ENCODE peak calls at places on chromosomes 3 and 15, in six cellular contexts. N is esophagus squamous epithelium, V is foreskin fibroblast, M is lower lobe of right lung, E is omental fat pad, S is HuH-7. O is an unnamed sample.

GRCh38 chr3:53180305-53181023 is 19.5 kb downstream of the PRKCD start:
- DNase-seq in N (no peak), V (no peak), M (peak; percentile 70), E (no peak), S (no peak), O (no peak)

GRCh38 chr3:19110335-19110734 is 38.0 kb upstream of the KCNH8 start:
- DNase-seq in N (no peak), V (no peak), M (no peak), E (no peak), S (no peak), O (no peak)

GRCh38 chr15:98805434-98806274 is 157.3 kb downstream of the IGF1R start:
- DNase-seq in N (no peak), V (no peak), M (no peak), E (no peak), S (peak; percentile 40), O (no peak)

GRCh38 chr15:68261241-68261640 is 16.3 kb upstream of the FEM1B start:
- DNase-seq in N (no peak), V (peak; percentile 44), M (no peak), E (no peak), S (no peak), O (no peak)

GRCh38 chr15:96340611-96341464 is 10.3 kb downstream of the NR2F2 start:
- DNase-seq in N (no peak), V (peak; percentile 76), M (peak; percentile 56), E (no peak), S (no peak), O (no peak)

GRCh38 chr15:93152951-93153350 is 63.9 kb upstream of the RGMA start:
- DNase-seq in N (no peak), V (no peak), M (no peak), E (no peak), S (no peak), O (peak; percentile 48)

GRCh38 chr15:70149667-70150404 is 52.1 kb upstream of the TLE3 start:
- DNase-seq in N (no peak), V (no peak), M (no peak), E (no peak), S (no peak), O (no peak)

GRCh38 chr3:51386852-51387229 is 1.8 kb downstream of the MANF start:
- DNase-seq in N (no peak), V (no peak), M (no peak), E (no peak), S (no peak), O (no peak)

GRCh38 chr3:72329354-72329753 is 518.9 kb downstream of the SHQ1 start:
- DNase-seq in N (no peak), V (no peak), M (no peak), E (no peak), S (no peak), O (no peak)

GRCh38 chr3:46987485-46988401 is 8.3 kb downstream of the NBEAL2 start:
- DNase-seq in N (peak; percentile 57), V (no peak), M (peak; percentile 87), E (no peak), S (no peak), O (peak; percentile 80)

GRCh38 chr3:105013657-105014056 is 353.1 kb upstream of the ALCAM start:
- DNase-seq in N (no peak), V (no peak), M (no peak), E (no peak), S (no peak), O (no peak)